ENCODE peak calls at places on chromosomes 1 and 21, in nine cellular contexts. One of them, this sample, is unnamed.

GRCh38 chr1:28278763-28279162 is 19.4 kb downstream of the SESN2 start:
- DNase-seq in GM12865: no peak
- DNase-seq in BE2C: no peak
- DNase-seq in fibroblast of mammary gland: no peak
- DNase-seq in breast epithelium: no peak
- DNase-seq in DND-41: no peak
- DNase-seq in HepG2: no peak
- DNase-seq in CD8-positive, alpha-beta T cell: no peak
- DNase-seq in mammary epithelial cell: no peak
- DNase-seq in this sample: no peak

GRCh38 chr1:34984435-34985062 is 598 bp downstream of the TMEM35B start:
- DNase-seq in GM12865: peak
- DNase-seq in BE2C: peak
- DNase-seq in fibroblast of mammary gland: peak
- DNase-seq in breast epithelium: no peak
- DNase-seq in DND-41: peak
- DNase-seq in HepG2: no peak
- DNase-seq in CD8-positive, alpha-beta T cell: no peak
- DNase-seq in mammary epithelial cell: peak
- DNase-seq in this sample: no peak

GRCh38 chr1:167763525-167764220 is 41.9 kb downstream of the MPZL1 start:
- DNase-seq in GM12865: no peak
- DNase-seq in BE2C: no peak
- DNase-seq in fibroblast of mammary gland: no peak
- DNase-seq in breast epithelium: peak
- DNase-seq in DND-41: no peak
- DNase-seq in HepG2: no peak
- DNase-seq in CD8-positive, alpha-beta T cell: no peak
- DNase-seq in mammary epithelial cell: peak
- DNase-seq in this sample: no peak

GRCh38 chr1:100622037-100622436 is 84.1 kb downstream of the GPR88 start:
- DNase-seq in GM12865: no peak
- DNase-seq in BE2C: no peak
- DNase-seq in fibroblast of mammary gland: peak
- DNase-seq in breast epithelium: no peak
- DNase-seq in DND-41: no peak
- DNase-seq in HepG2: no peak
- DNase-seq in CD8-positive, alpha-beta T cell: no peak
- DNase-seq in mammary epithelial cell: peak
- DNase-seq in this sample: peak

GRCh38 chr21:16855164-16855667 is 657.6 kb upstream of the CXADR start:
- DNase-seq in GM12865: no peak
- DNase-seq in BE2C: no peak
- DNase-seq in fibroblast of mammary gland: no peak
- DNase-seq in breast epithelium: no peak
- DNase-seq in DND-41: no peak
- DNase-seq in HepG2: no peak
- DNase-seq in CD8-positive, alpha-beta T cell: no peak
- DNase-seq in mammary epithelial cell: no peak
- DNase-seq in this sample: no peak

GRCh38 chr1:182716740-182717720 is 32.6 kb upstream of the RGS8 start:
- DNase-seq in GM12865: peak
- DNase-seq in BE2C: no peak
- DNase-seq in fibroblast of mammary gland: no peak
- DNase-seq in breast epithelium: no peak
- DNase-seq in DND-41: no peak
- DNase-seq in HepG2: no peak
- DNase-seq in CD8-positive, alpha-beta T cell: no peak
- DNase-seq in mammary epithelial cell: no peak
- DNase-seq in this sample: no peak

GRCh38 chr1:10064416-10065343 is 31.9 kb downstream of the UBE4B start:
- DNase-seq in GM12865: no peak
- DNase-seq in BE2C: no peak
- DNase-seq in fibroblast of mammary gland: no peak
- DNase-seq in breast epithelium: no peak
- DNase-seq in DND-41: no peak
- DNase-seq in HepG2: no peak
- DNase-seq in CD8-positive, alpha-beta T cell: no peak
- DNase-seq in mammary epithelial cell: peak
- DNase-seq in this sample: no peak

GRCh38 chr1:157040802-157041201 is 4.7 kb downstream of the ARHGEF11 start:
- DNase-seq in GM12865: peak
- DNase-seq in BE2C: no peak
- DNase-seq in fibroblast of mammary gland: peak
- DNase-seq in breast epithelium: no peak
- DNase-seq in DND-41: no peak
- DNase-seq in HepG2: no peak
- DNase-seq in CD8-positive, alpha-beta T cell: no peak
- DNase-seq in mammary epithelial cell: no peak
- DNase-seq in this sample: no peak

GRCh38 chr1:54465351-54465811 is 59.2 kb upstream of the SSBP3 start:
- DNase-seq in GM12865: no peak
- DNase-seq in BE2C: no peak
- DNase-seq in fibroblast of mammary gland: no peak
- DNase-seq in breast epithelium: no peak
- DNase-seq in DND-41: no peak
- DNase-seq in HepG2: no peak
- DNase-seq in CD8-positive, alpha-beta T cell: no peak
- DNase-seq in mammary epithelial cell: no peak
- DNase-seq in this sample: no peak

GRCh38 chr1:26274801-26275425 is 5.0 kb upstream of the SH3BGRL3 start:
- DNase-seq in GM12865: peak
- DNase-seq in BE2C: no peak
- DNase-seq in fibroblast of mammary gland: peak
- DNase-seq in breast epithelium: no peak
- DNase-seq in DND-41: no peak
- DNase-seq in HepG2: no peak
- DNase-seq in CD8-positive, alpha-beta T cell: no peak
- DNase-seq in mammary epithelial cell: peak
- DNase-seq in this sample: no peak

GRCh38 chr1:84742653-84743052 is 52.4 kb upstream of the SSX2IP start:
- DNase-seq in GM12865: peak
- DNase-seq in BE2C: no peak
- DNase-seq in fibroblast of mammary gland: peak
- DNase-seq in breast epithelium: no peak
- DNase-seq in DND-41: no peak
- DNase-seq in HepG2: no peak
- DNase-seq in CD8-positive, alpha-beta T cell: no peak
- DNase-seq in mammary epithelial cell: peak
- DNase-seq in this sample: no peak

GRCh38 chr1:84749427-84749826 is 59.2 kb upstream of the SSX2IP start:
- DNase-seq in GM12865: no peak
- DNase-seq in BE2C: no peak
- DNase-seq in fibroblast of mammary gland: no peak
- DNase-seq in breast epithelium: no peak
- DNase-seq in DND-41: no peak
- DNase-seq in HepG2: no peak
- DNase-seq in CD8-positive, alpha-beta T cell: no peak
- DNase-seq in mammary epithelial cell: peak
- DNase-seq in this sample: no peak

GRCh38 chr1:84740050-84740714 is 49.9 kb upstream of the SSX2IP start:
- DNase-seq in GM12865: no peak
- DNase-seq in BE2C: no peak
- DNase-seq in fibroblast of mammary gland: no peak
- DNase-seq in breast epithelium: no peak
- DNase-seq in DND-41: no peak
- DNase-seq in HepG2: no peak
- DNase-seq in CD8-positive, alpha-beta T cell: no peak
- DNase-seq in mammary epithelial cell: no peak
- DNase-seq in this sample: no peak

GRCh38 chr1:84750110-84750509 is 59.8 kb upstream of the SSX2IP start:
- DNase-seq in GM12865: no peak
- DNase-seq in BE2C: no peak
- DNase-seq in fibroblast of mammary gland: no peak
- DNase-seq in breast epithelium: no peak
- DNase-seq in DND-41: no peak
- DNase-seq in HepG2: no peak
- DNase-seq in CD8-positive, alpha-beta T cell: no peak
- DNase-seq in mammary epithelial cell: peak
- DNase-seq in this sample: no peak

GRCh38 chr1:84745857-84746256 is 55.6 kb upstream of the SSX2IP start:
- DNase-seq in GM12865: no peak
- DNase-seq in BE2C: no peak
- DNase-seq in fibroblast of mammary gland: no peak
- DNase-seq in breast epithelium: no peak
- DNase-seq in DND-41: no peak
- DNase-seq in HepG2: no peak
- DNase-seq in CD8-positive, alpha-beta T cell: no peak
- DNase-seq in mammary epithelial cell: no peak
- DNase-seq in this sample: no peak
- TF ChIP-seq CTCF in GM12865: no peak
- TF ChIP-seq CTCF in BE2C: no peak
- TF ChIP-seq CTCF in fibroblast of mammary gland: no peak
- TF ChIP-seq CTCF in breast epithelium: no peak
- TF ChIP-seq CTCF in DND-41: no peak
- TF ChIP-seq CTCF in HepG2: no peak
- TF ChIP-seq CTCF in CD8-positive, alpha-beta T cell: no peak
- TF ChIP-seq CTCF in mammary epithelial cell: no peak
- TF ChIP-seq CTCF in this sample: no peak

GRCh38 chr1:176338897-176339296 is 124.1 kb upstream of the PAPPA2 start:
- DNase-seq in GM12865: no peak
- DNase-seq in BE2C: no peak
- DNase-seq in fibroblast of mammary gland: no peak
- DNase-seq in breast epithelium: no peak
- DNase-seq in DND-41: no peak
- DNase-seq in HepG2: no peak
- DNase-seq in CD8-positive, alpha-beta T cell: no peak
- DNase-seq in mammary epithelial cell: no peak
- DNase-seq in this sample: no peak
- H3K4me3 ChIP-seq in GM12865: no peak
- H3K4me3 ChIP-seq in BE2C: no peak
- H3K4me3 ChIP-seq in fibroblast of mammary gland: no peak
- H3K4me3 ChIP-seq in breast epithelium: peak
- H3K4me3 ChIP-seq in DND-41: no peak
- H3K4me3 ChIP-seq in HepG2: no peak
- H3K4me3 ChIP-seq in CD8-positive, alpha-beta T cell: no peak
- H3K4me3 ChIP-seq in mammary epithelial cell: no peak
- H3K4me3 ChIP-seq in this sample: no peak

DNA sequence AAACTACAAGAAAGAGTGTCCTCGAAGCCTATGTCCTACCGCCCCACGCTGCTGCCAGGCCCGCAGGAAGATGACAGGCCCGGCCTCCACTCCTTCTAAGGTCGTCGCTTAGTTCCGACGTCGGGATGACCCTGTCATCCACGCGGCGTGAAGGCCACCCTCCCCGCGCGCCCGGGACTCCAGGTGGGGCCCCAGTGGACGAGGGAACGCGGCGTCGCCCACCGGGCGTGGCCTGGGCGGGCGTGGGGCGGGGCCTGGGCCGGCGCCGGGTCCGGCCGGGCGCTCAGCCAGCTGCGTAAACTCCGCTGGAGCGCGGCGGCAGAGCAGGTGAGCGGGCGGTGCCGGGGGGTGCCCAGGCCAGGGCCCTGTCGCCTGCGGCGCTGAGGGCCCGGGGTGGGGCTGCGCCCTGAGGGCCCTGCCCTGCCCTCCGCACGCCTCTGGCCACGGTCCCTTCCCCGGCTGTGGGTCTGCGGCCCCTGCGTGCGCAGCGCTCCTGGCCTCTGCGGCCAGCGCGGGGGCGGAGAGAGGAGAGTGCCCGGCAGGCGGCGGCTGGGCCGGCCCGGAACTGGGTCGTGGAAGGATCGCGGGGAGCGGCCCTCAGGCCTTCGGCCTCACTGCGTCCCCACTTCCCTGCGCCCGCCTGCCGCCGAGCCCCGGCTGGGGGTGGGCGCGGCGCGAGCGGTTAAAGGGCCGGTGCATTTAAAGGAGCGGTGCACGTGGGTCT is at the start of gene PSEN2:
- DNase-seq in GM12865: peak
- DNase-seq in BE2C: peak
- DNase-seq in fibroblast of mammary gland: peak
- DNase-seq in breast epithelium: peak
- DNase-seq in DND-41: no peak
- DNase-seq in HepG2: peak
- DNase-seq in CD8-positive, alpha-beta T cell: peak
- DNase-seq in mammary epithelial cell: peak
- DNase-seq in this sample: no peak
- TF ChIP-seq CTCF in GM12865: peak
- TF ChIP-seq CTCF in BE2C: no peak
- TF ChIP-seq CTCF in fibroblast of mammary gland: no peak
- TF ChIP-seq CTCF in breast epithelium: peak
- TF ChIP-seq CTCF in DND-41: no peak
- TF ChIP-seq CTCF in HepG2: no peak
- TF ChIP-seq CTCF in CD8-positive, alpha-beta T cell: no peak
- TF ChIP-seq CTCF in mammary epithelial cell: peak
- TF ChIP-seq CTCF in this sample: peak

GRCh38 chr1:116880952-116881351 is 28.8 kb upstream of the PTGFRN start:
- DNase-seq in GM12865: no peak
- DNase-seq in BE2C: no peak
- DNase-seq in fibroblast of mammary gland: peak
- DNase-seq in breast epithelium: no peak
- DNase-seq in DND-41: no peak
- DNase-seq in HepG2: no peak
- DNase-seq in CD8-positive, alpha-beta T cell: no peak
- DNase-seq in mammary epithelial cell: no peak
- DNase-seq in this sample: no peak

GRCh38 chr1:116877369-116877768 is 32.3 kb upstream of the PTGFRN start:
- DNase-seq in GM12865: peak
- DNase-seq in BE2C: no peak
- DNase-seq in fibroblast of mammary gland: peak
- DNase-seq in breast epithelium: no peak
- DNase-seq in DND-41: no peak
- DNase-seq in HepG2: no peak
- DNase-seq in CD8-positive, alpha-beta T cell: no peak
- DNase-seq in mammary epithelial cell: no peak
- DNase-seq in this sample: no peak

GRCh38 chr1:116881879-116882520 is 27.7 kb upstream of the PTGFRN start:
- DNase-seq in GM12865: peak
- DNase-seq in BE2C: peak
- DNase-seq in fibroblast of mammary gland: peak
- DNase-seq in breast epithelium: no peak
- DNase-seq in DND-41: peak
- DNase-seq in HepG2: peak
- DNase-seq in CD8-positive, alpha-beta T cell: no peak
- DNase-seq in mammary epithelial cell: peak
- DNase-seq in this sample: no peak

GRCh38 chr1:116878804-116879477 is 30.8 kb upstream of the PTGFRN start:
- DNase-seq in GM12865: peak
- DNase-seq in BE2C: peak
- DNase-seq in fibroblast of mammary gland: peak
- DNase-seq in breast epithelium: peak
- DNase-seq in DND-41: peak
- DNase-seq in HepG2: no peak
- DNase-seq in CD8-positive, alpha-beta T cell: no peak
- DNase-seq in mammary epithelial cell: peak
- DNase-seq in this sample: peak

DNA sequence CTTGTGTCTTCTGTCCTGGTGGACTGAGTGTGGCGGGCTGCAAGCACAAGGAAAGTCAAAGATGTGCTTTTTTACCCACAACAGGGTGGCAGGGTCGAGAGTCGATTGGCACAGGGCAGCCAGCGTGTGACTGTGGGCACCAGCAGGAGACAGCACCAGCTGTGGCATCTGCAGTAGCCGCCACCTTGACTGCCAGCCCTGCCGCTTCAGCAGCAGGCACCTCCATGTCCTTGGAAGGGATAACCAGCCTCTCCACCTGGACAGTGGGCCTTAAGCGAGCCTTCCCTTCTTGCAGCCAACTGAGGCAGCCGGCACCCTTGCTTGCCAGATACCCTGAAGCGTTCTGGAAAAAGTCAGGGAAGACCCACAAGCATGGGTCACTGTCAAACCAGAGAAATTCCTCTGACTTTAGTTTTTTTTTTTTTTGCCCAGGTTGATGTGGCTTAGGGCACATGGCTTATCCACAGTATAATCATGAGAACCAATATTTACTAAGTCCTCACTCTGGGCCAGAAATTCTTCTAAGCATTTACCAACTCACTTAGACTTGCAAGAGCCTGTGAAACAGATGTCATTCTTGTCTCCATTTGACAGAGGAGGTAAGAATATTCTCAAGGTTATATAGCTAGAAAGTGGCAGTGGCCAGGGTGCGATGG is 30.1 kb upstream of the PTGFRN start:
- DNase-seq in GM12865: no peak
- DNase-seq in BE2C: peak
- DNase-seq in fibroblast of mammary gland: no peak
- DNase-seq in breast epithelium: peak
- DNase-seq in DND-41: no peak
- DNase-seq in HepG2: no peak
- DNase-seq in CD8-positive, alpha-beta T cell: no peak
- DNase-seq in mammary epithelial cell: no peak
- DNase-seq in this sample: no peak
- H3K4me3 ChIP-seq in GM12865: peak
- H3K4me3 ChIP-seq in BE2C: peak
- H3K4me3 ChIP-seq in fibroblast of mammary gland: no peak
- H3K4me3 ChIP-seq in breast epithelium: no peak
- H3K4me3 ChIP-seq in DND-41: no peak
- H3K4me3 ChIP-seq in HepG2: no peak
- H3K4me3 ChIP-seq in CD8-positive, alpha-beta T cell: no peak
- H3K4me3 ChIP-seq in mammary epithelial cell: peak
- H3K4me3 ChIP-seq in this sample: no peak